ENCODE peak calls at places on chromosomes 6 and 20, in six cellular contexts. I is WERI-Rb-1, P is fibroblast of lung, M is HL-60, V is heart right ventricle, S is left lung. L is an unnamed sample.
A peak's percentile ranks its signal among the peaks of the same experiment; 100 is the strongest.

GRCh38 chr20:36275441-36276189 is 30.5 kb upstream of the DLGAP4 start:
- DNase-seq in M (no peak), V (no peak), S (no peak), P (no peak), I (peak; percentile 60), L (no peak)

GRCh38 chr6:4403023-4403752 is 267.8 kb upstream of the ECI2 start:
- DNase-seq in P (no peak), M (no peak), I (no peak), V (no peak), S (no peak), L (no peak)

GRCh38 chr20:21191839-21192238 is 66.0 kb downstream of the KIZ start:
- DNase-seq in P (peak; percentile 25), M (no peak), I (no peak), V (no peak), S (no peak), L (no peak)

GRCh38 chr20:52783769-52784168 is 188.4 kb upstream of the TSHZ2 start:
- DNase-seq in M (no peak), I (peak; percentile 45), S (no peak), V (no peak), P (no peak), L (no peak)

GRCh38 chr6:16223362-16223761 is 15.0 kb upstream of the GMPR start:
- DNase-seq in M (no peak), V (no peak), I (no peak), P (no peak), S (no peak), L (no peak)

GRCh38 chr6:34531580-34532201 is 24.4 kb downstream of the SPDEF start:
- DNase-seq in I (peak; percentile 54), S (peak; percentile 70), M (no peak), V (peak; percentile 70), P (peak; percentile 83), L (no peak)

GRCh38 chr6:1895721-1896120 is 286.0 kb downstream of the FOXC1 start:
- DNase-seq in M (no peak), P (peak; percentile 68), I (no peak), V (no peak), S (no peak), L (no peak)

GRCh38 chr6:127255286-127255685 is 11.4 kb upstream of the RNF146 start:
- DNase-seq in M (no peak), I (no peak), P (no peak), S (no peak), V (no peak), L (no peak)

GRCh38 chr6:39143238-39143930 is 28.4 kb upstream of the SAYSD1 start:
- DNase-seq in M (no peak), S (no peak), I (no peak), V (no peak), P (no peak), L (no peak)

GRCh38 chr20:1971893-1972586 is 21.8 kb downstream of the PDYN start:
- DNase-seq in P (no peak), S (no peak), M (no peak), V (no peak), I (peak; percentile 20), L (no peak)

GRCh38 chr6:137729866-137730629 is 137.0 kb upstream of the TNFAIP3 start:
- DNase-seq in M (no peak), P (no peak), V (no peak), S (no peak), I (no peak), L (no peak)

GRCh38 chr6:143674466-143675114 is 3.2 kb upstream of the PHACTR2 start:
- DNase-seq in P (no peak), V (peak; percentile 15), S (no peak), I (no peak), M (no peak), L (no peak)

GRCh38 chr6:107819976-107820551 is 4.0 kb downstream of the SCML4 start:
- DNase-seq in V (no peak), S (no peak), P (no peak), M (no peak), I (peak; percentile 11), L (no peak)

GRCh38 chr6:36576573-36576972 is 17.6 kb upstream of the SRSF3 start:
- DNase-seq in P (no peak), V (no peak), I (no peak), S (no peak), M (peak; percentile 85), L (peak; percentile 56)

GRCh38 chr6:33248643-33248931 is 23.1 kb downstream of the VPS52 start:
- DNase-seq in V (no peak), P (peak; percentile 48), S (no peak), I (no peak), M (no peak), L (no peak)

GRCh38 chr6:24935323-24935722 is 437 bp downstream of the RIPOR2 start:
- DNase-seq in M (no peak), P (peak; percentile 43), V (no peak), I (no peak), S (no peak), L (no peak)

GRCh38 chr20:12171927-12172581 is 254.4 kb downstream of the BTBD3 start:
- DNase-seq in S (no peak), P (peak; percentile 93), M (no peak), V (peak; percentile 23), I (no peak), L (no peak)

GRCh38 chr20:2751347-2751867 is 49.0 kb downstream of the CPXM1 start:
- DNase-seq in I (no peak), P (no peak), M (no peak), V (no peak), S (no peak), L (no peak)

GRCh38 chr6:140445474-140446004 is 1071.1 kb upstream of the CITED2 start:
- DNase-seq in M (no peak), P (peak; percentile 83), V (no peak), I (no peak), S (no peak), L (no peak)

GRCh38 chr20:58930496-58930895 is 50.6 kb upstream of the NELFCD start:
- DNase-seq in V (no peak), I (no peak), P (no peak), S (no peak), M (no peak), L (no peak)

GRCh38 chr6:40744835-40745234 is 157.7 kb upstream of the LRFN2 start:
- DNase-seq in I (no peak), M (no peak), P (no peak), V (no peak), S (no peak), L (no peak)

GRCh38 chr6:47240277-47240890 is 69.3 kb downstream of the TNFRSF21 start:
- DNase-seq in P (no peak), S (no peak), V (no peak), M (no peak), I (no peak), L (no peak)

GRCh38 chr6:47246556-47246955 is 63.1 kb downstream of the TNFRSF21 start:
- DNase-seq in V (no peak), M (no peak), P (no peak), S (no peak), I (no peak), L (no peak)

GRCh38 chr6:47245745-47246371 is 63.8 kb downstream of the TNFRSF21 start:
- DNase-seq in V (no peak), M (peak; percentile 79), S (no peak), P (no peak), I (no peak), L (peak; percentile 54)

GRCh38 chr6:47241742-47242482 is 67.8 kb downstream of the TNFRSF21 start:
- DNase-seq in P (no peak), S (no peak), V (no peak), M (no peak), I (peak; percentile 78), L (no peak)

GRCh38 chr6:47242483-47243386 is 67.0 kb downstream of the TNFRSF21 start:
- DNase-seq in I (peak; percentile 98), S (peak; percentile 94), V (peak; percentile 88), P (peak; percentile 95), M (peak; percentile 98), L (peak; percentile 97)
- TF ChIP-seq CTCF in I (no peak), S (no peak), V (no peak), P (no peak), M (no peak), L (no peak)

DNA sequence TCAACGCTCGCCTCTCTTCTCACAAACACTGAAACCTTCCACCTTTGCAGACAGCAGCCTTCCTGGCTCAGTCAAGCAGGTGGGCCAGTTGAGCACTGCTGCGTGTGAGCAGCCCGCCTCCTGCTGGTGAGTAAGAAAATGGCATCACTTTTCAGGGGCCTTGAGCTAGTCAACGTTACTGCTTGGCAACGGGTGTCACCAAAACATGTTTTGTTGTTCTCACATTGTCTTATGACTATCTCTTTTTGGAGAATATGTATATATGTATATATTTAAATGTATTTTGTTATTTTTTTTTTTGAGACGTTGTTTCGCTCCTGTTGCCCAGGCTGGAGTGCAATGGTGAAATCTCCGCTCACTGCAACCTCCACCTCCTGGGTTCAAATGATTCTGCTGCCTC is 97.0 kb upstream of the AGPAT4 start:
- DNase-seq in M (peak; percentile 56), I (peak; percentile 76), P (peak; percentile 65), S (no peak), V (peak; percentile 50), L (peak; percentile 85)
- TF ChIP-seq CTCF in M (peak; percentile 76), I (peak; percentile 91), P (peak; percentile 95), S (peak; percentile 86), V (peak; percentile 85), L (peak; percentile 96)

GRCh38 chr6:7805828-7806227 is 79.9 kb downstream of the BMP6 start:
- DNase-seq in M (no peak), S (no peak), V (no peak), P (peak; percentile 50), I (no peak), L (no peak)
- TF ChIP-seq CTCF in M (no peak), S (no peak), V (no peak), P (no peak), I (no peak), L (no peak)

GRCh38 chr6:52697903-52698302 is 27.0 kb downstream of the TMEM14A start:
- DNase-seq in I (no peak), P (no peak), S (no peak), M (no peak), V (no peak), L (no peak)
- TF ChIP-seq CTCF in I (peak; percentile 27), P (no peak), S (no peak), M (no peak), V (no peak), L (no peak)

GRCh38 chr20:61742097-61742805 is 323.4 kb downstream of the TAF4 start:
- DNase-seq in M (no peak), I (no peak), S (no peak), P (no peak), V (no peak), L (no peak)
- TF ChIP-seq CTCF in M (no peak), I (no peak), S (no peak), P (no peak), V (no peak), L (no peak)

DNA sequence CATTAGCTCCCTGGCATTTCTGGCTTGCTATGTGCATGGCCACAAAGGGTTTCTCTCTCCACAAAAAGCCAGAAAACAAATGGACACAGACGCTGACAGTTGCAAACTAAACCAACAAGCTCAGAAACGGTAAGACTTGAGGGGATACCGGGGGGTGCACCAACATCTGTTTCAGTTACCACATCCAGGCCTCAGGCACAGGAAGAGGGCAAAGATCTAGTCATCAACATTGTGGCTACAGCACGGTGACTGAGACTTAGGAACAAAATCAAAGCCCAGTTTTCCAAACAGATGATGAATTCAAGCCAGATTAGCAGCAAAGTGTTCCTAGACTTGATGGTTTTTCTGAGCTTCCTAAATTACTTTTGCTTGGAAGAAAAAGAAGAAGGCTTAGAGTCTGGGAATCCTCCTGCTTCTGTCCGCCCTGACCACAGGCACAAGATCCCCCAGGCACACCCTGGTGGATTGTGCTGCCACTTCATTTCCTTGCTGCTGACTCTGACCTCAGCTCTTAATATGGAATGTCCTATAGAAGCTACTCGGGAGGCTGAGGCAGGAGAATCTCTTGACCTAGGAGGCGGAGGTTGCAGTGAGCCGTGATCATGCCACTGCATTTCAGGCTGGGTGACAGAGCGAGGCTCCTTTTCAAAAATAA is 54.2 kb upstream of the ADGRF1 start:
- DNase-seq in V (no peak), P (no peak), I (peak; percentile 32), S (no peak), M (no peak), L (no peak)
- TF ChIP-seq CTCF in V (no peak), P (no peak), I (no peak), S (no peak), M (no peak), L (no peak)

L was measured in CD14-positive monocyte.